ENCODE peak calls at places on chromosomes 4 and X, in six cellular contexts. D is hepatocyte; X is tibial nerve; C is cardiac muscle cell; A is IMR-90; J is CD8-positive, alpha-beta T cell. Y is an unnamed sample. For H3K4me1 and H3K36me3, the result is how much of the 10 kb centered on the place peaks cover.

GRCh38 chr4:183905593-183906485 is 732 bp downstream of the STOX2 start:
- DNase-seq in D (peak), X (no peak), C (peak), A (peak), J (no peak), Y (peak)

GRCh38 chrX:20294284-20294683 is 27.6 kb upstream of the RPS6KA3 start:
- DNase-seq in D (no peak), X (no peak), C (no peak), A (no peak), J (no peak), Y (no peak)

GRCh38 chr4:111602848-111603247 is 542.4 kb upstream of the FAM241A start:
- DNase-seq in D (no peak), X (no peak), C (no peak), A (peak), J (no peak), Y (no peak)

GRCh38 chr4:74441744-74442143 is 3.2 kb upstream of the AREG start:
- DNase-seq in D (no peak), X (no peak), C (no peak), A (peak), J (no peak), Y (no peak)

GRCh38 chrX:11458175-11458574 is 165.0 kb downstream of the AMELX start:
- DNase-seq in D (no peak), X (no peak), C (no peak), A (peak), J (no peak), Y (no peak)

GRCh38 chrX:3576886-3577516 is 136.4 kb downstream of the PRKX start:
- DNase-seq in D (no peak), X (no peak), C (no peak), A (peak), J (no peak), Y (no peak)

GRCh38 chr4:21113496-21114213 is 413.4 kb downstream of the PACRGL start:
- DNase-seq in D (peak), X (no peak), C (no peak), A (no peak), J (no peak), Y (no peak)

GRCh38 chr4:98484031-98484430 is 174.4 kb downstream of the TSPAN5 start:
- DNase-seq in D (no peak), X (no peak), C (no peak), A (no peak), J (no peak), Y (no peak)

GRCh38 chr4:160276785-160277325 is 1174.0 kb downstream of the RAPGEF2 start:
- DNase-seq in D (no peak), X (no peak), C (no peak), A (no peak), J (no peak), Y (no peak)

GRCh38 chr4:163540977-163541376 is 46.5 kb downstream of the TMA16 start:
- DNase-seq in D (no peak), X (no peak), C (no peak), A (peak), J (no peak), Y (no peak)

GRCh38 chr4:72631296-72631695 is 62.3 kb upstream of the ADAMTS3 start:
- DNase-seq in D (peak), X (peak), C (no peak), A (peak), J (no peak), Y (peak)

GRCh38 chrX:74923942-74924448 is 1.3 kb downstream of the NEXMIF start:
- DNase-seq in D (peak), X (peak), C (peak), A (no peak), J (no peak), Y (peak)

GRCh38 chrX:13125188-13125587 is 80.8 kb upstream of the FAM9C start:
- DNase-seq in D (no peak), X (no peak), C (no peak), A (no peak), J (no peak), Y (no peak)

GRCh38 chrX:13123247-13123856 is 78.9 kb upstream of the FAM9C start:
- DNase-seq in D (no peak), X (no peak), C (no peak), A (no peak), J (no peak), Y (no peak)

GRCh38 chrX:13126785-13127184 is 82.4 kb upstream of the FAM9C start:
- DNase-seq in D (peak), X (no peak), C (no peak), A (no peak), J (no peak), Y (no peak)

GRCh38 chrX:13121020-13121419 is 76.6 kb upstream of the FAM9C start:
- DNase-seq in D (no peak), X (no peak), C (no peak), A (no peak), J (no peak), Y (no peak)

GRCh38 chrX:13123857-13124345 is 79.5 kb upstream of the FAM9C start:
- DNase-seq in D (no peak), X (no peak), C (no peak), A (peak), J (no peak), Y (no peak)
- H3K4me1 ChIP-seq in D (under half), X (under half), C (under half), A (under half), J (under half), Y (under half)

DNA sequence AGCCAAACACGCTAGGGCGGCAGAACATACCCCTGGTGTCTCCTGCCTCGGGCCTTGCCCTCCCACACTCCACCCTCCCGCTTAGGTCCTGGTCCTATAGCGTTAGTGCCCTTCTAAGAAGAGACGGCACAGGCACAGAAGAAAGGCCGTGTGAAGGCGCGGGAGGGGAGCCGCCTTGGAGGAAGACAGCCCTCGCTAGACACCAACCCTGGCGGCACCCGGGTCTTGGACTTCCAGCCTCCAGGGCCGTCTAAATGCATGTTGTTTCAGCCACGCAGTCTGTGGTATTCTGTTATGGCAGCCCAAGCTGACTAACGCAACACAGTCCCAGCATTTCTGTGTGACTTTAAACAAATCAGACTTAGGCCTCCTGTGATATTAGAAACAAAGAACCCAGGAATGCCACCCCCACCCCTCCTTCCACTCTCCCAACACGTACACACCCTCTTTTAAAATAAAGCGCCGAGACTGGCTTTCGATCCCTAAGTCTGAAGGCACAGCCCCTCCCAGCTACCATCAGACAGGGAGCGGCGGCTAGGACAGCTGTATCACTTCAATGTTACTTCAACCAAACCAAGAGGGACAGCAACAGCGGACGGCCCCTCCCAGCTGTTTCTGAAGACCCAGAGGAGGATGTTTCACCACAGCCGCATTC is 128.0 kb downstream of the AFAP1 start:
- DNase-seq in D (peak), X (peak), C (no peak), A (peak), J (no peak), Y (peak)
- H3K36me3 ChIP-seq in D (under half), X (half or more), C (under half), A (half or more), J (under half), Y (under half)

GRCh38 chr4:121114756-121115155 is 42.4 kb upstream of the NDNF start:
- DNase-seq in D (no peak), X (no peak), C (no peak), A (no peak), J (no peak), Y (no peak)
- TF ChIP-seq CTCF in D (no peak), X (no peak), C (no peak), A (no peak), J (no peak), Y (no peak)

GRCh38 chr4:38089961-38090360 is 129.8 kb downstream of the PTTG2 start:
- DNase-seq in D (no peak), X (no peak), C (no peak), A (no peak), J (no peak), Y (no peak)
- H3K4me1 ChIP-seq in D (under half), X (under half), C (under half), A (under half), J (under half), Y (under half)

GRCh38 chr4:7759635-7760034 is 180.0 kb downstream of the AFAP1 start:
- DNase-seq in D (no peak), X (no peak), C (no peak), A (no peak), J (no peak), Y (no peak)
- H3K36me3 ChIP-seq in D (under half), X (under half), C (under half), A (half or more), J (under half), Y (under half)

DNA sequence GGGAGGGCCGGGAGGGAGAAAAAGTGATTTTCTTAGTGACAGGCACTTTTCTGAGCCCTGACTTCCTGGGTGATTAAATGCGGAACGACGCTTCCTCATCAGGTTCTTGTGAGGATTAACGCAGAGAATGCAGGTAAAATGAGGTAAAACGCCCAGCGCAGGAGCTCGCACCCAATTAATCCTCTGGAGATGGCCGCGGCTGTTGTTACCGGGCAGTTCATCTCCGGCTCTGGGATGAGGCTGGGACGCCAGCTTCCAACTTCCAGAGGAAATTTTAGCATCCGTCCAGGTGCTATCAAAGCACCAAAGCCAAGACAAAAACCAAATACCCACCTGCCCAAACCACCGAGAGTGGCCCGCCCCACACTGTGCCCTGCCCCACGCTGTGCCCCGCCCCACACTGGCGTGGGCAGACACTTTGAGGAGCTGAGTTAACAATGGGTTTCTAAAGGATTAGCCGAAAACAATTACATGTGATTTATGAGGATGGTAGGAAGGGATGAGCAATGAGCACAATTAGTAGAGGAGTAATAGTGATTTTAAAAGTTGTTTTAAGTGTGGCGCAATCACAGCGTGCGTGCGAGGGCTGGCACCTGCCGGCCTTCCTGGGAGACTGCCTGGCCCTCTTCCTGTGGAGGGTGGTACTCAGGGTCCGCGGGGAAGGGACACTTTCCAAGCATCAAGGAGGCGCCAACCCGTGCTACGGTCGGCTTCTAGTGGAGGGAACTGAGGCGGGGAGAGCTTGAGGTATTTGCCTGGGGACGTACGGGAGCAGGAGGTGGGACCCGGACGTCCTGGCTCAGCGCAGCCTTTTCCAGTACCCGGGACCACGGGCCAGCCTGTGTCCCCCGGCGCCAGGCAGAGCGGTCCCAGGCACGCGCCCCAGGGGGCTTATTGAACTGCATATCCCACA is 41.6 kb upstream of the ADRA2C start:
- DNase-seq in D (no peak), X (no peak), C (peak), A (no peak), J (no peak), Y (no peak)
- TF ChIP-seq CTCF in D (no peak), X (no peak), C (no peak), A (no peak), J (no peak), Y (no peak)